ENCODE peak calls at places on chromosome 5, in six cellular contexts. C is tibial artery, N is SJSA1, R is transverse colon, K is H9, Q is BE2C. G is an unnamed sample.
A peak's percentile ranks its signal among the peaks of the same experiment; 100 is the strongest.

GRCh38 chr5:38323645-38324295 is 65.4 kb downstream of the EGFLAM start:
- DNase-seq in C (no peak), N (peak; percentile 73), R (no peak), K (no peak), Q (no peak), G (no peak)

GRCh38 chr5:109546461-109546860 is 136.7 kb upstream of the PJA2 start:
- DNase-seq in C (no peak), N (no peak), R (no peak), K (no peak), Q (no peak), G (no peak)

GRCh38 chr5:34957857-34958690 is 28.7 kb downstream of the DNAJC21 start:
- DNase-seq in C (no peak), N (peak; percentile 3), R (no peak), K (no peak), Q (peak; percentile 36), G (no peak)

GRCh38 chr5:10219068-10219467 is 30.6 kb downstream of the ATPSCKMT start:
- DNase-seq in C (no peak), N (no peak), R (no peak), K (no peak), Q (no peak), G (no peak)

GRCh38 chr5:172162348-172162747 is 25.7 kb downstream of the STK10 start:
- DNase-seq in C (no peak), N (no peak), R (no peak), K (no peak), Q (no peak), G (no peak)

GRCh38 chr5:40134883-40135520 is 544.7 kb upstream of the PTGER4 start:
- DNase-seq in C (no peak), N (no peak), R (no peak), K (no peak), Q (no peak), G (peak; percentile 15)

GRCh38 chr5:131877873-131878272 is 67.6 kb downstream of the MEIKIN start:
- DNase-seq in C (no peak), N (no peak), R (no peak), K (no peak), Q (no peak), G (no peak)

GRCh38 chr5:112374356-112374755 is 44.7 kb downstream of the EPB41L4A start:
- DNase-seq in C (no peak), N (no peak), R (no peak), K (no peak), Q (no peak), G (no peak)

GRCh38 chr5:963673-964531 is 44.7 kb upstream of the NKD2 start:
- DNase-seq in C (no peak), N (no peak), R (no peak), K (no peak), Q (peak; percentile 80), G (peak; percentile 69)

GRCh38 chr5:115068239-115069086 is 101.2 kb downstream of the TRIM36 start:
- DNase-seq in C (no peak), N (peak; percentile 40), R (no peak), K (no peak), Q (peak; percentile 47), G (peak; percentile 69)

GRCh38 chr5:138303365-138303764 is 28.2 kb downstream of the CDC25C start:
- DNase-seq in C (no peak), N (no peak), R (no peak), K (no peak), Q (no peak), G (no peak)

GRCh38 chr5:59099270-59099994 is 516.6 kb downstream of the RAB3C start:
- DNase-seq in C (no peak), N (peak; percentile 54), R (no peak), K (no peak), Q (no peak), G (no peak)

GRCh38 chr5:73288803-73289720 is 116.1 kb downstream of the TMEM174 start:
- DNase-seq in C (no peak), N (no peak), R (no peak), K (no peak), Q (no peak), G (no peak)

GRCh38 chr5:60280943-60281342 is 387.4 kb upstream of the PDE4D start:
- DNase-seq in C (no peak), N (no peak), R (no peak), K (no peak), Q (no peak), G (no peak)

GRCh38 chr5:68299575-68299974 is 84.0 kb downstream of the PIK3R1 start:
- DNase-seq in C (no peak), N (no peak), R (no peak), K (no peak), Q (no peak), G (no peak)

GRCh38 chr5:141488591-141489478 is at the start of gene PCDHGC5:
- DNase-seq in C (no peak), N (no peak), R (no peak), K (no peak), Q (no peak), G (no peak)

GRCh38 chr5:91219141-91219802 is 163.8 kb downstream of the ARRDC3 start:
- DNase-seq in C (peak; percentile 74), N (no peak), R (peak; percentile 27), K (no peak), Q (no peak), G (peak; percentile 31)

GRCh38 chr5:80134879-80135278 is 99.7 kb downstream of the THBS4 start:
- DNase-seq in C (no peak), N (no peak), R (no peak), K (no peak), Q (no peak), G (no peak)

GRCh38 chr5:2696156-2696807 is 55.2 kb downstream of the IRX2 start:
- DNase-seq in C (no peak), N (no peak), R (no peak), K (no peak), Q (no peak), G (no peak)

GRCh38 chr5:125325488-125325887 is 579.0 kb upstream of the ZNF608 start:
- DNase-seq in C (no peak), N (no peak), R (no peak), K (no peak), Q (no peak), G (no peak)

GRCh38 chr5:72541501-72542235 is 34.5 kb upstream of the ZNF366 start:
- DNase-seq in C (no peak), N (no peak), R (no peak), K (peak; percentile 42), Q (peak; percentile 56), G (no peak)

GRCh38 chr5:67880358-67880810 is 335.2 kb upstream of the PIK3R1 start:
- DNase-seq in C (no peak), N (no peak), R (peak; percentile 59), K (no peak), Q (no peak), G (no peak)

GRCh38 chr5:67248703-67249589 is 52.3 kb upstream of the CD180 start:
- DNase-seq in C (no peak), N (no peak), R (peak; percentile 20), K (no peak), Q (no peak), G (peak; percentile 60)

GRCh38 chr5:43400082-43400481 is 12.1 kb downstream of the CCL28 start:
- DNase-seq in C (no peak), N (no peak), R (no peak), K (no peak), Q (no peak), G (no peak)

GRCh38 chr5:109759304-109759703 is 69.6 kb downstream of the MAN2A1 start:
- DNase-seq in C (no peak), N (peak; percentile 37), R (no peak), K (no peak), Q (no peak), G (no peak)

GRCh38 chr5:106964102-106964501 is 706.6 kb downstream of the EFNA5 start:
- DNase-seq in C (no peak), N (no peak), R (no peak), K (no peak), Q (no peak), G (no peak)

DNA sequence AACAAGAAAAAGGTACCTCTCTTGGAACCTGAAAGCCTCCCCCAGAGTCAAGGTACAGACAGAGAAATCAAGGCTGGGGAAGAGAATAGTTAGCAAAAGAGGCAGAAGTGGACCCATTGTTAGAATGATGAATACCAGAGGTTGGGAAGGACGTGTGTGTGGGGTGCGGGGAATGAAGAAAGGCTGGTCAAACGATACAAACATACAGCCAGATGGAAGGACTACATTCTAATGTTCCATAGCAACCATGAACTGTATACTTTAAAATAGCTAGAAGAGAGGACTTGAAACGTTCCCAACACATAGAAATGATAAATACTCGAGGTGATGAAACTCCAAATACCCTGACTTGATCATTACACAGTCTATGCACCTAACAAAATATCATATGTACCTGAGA is 7.1 kb downstream of the CCDC69 start:
- DNase-seq in C (no peak), N (no peak), R (no peak), K (no peak), Q (no peak), G (no peak)
- H3K4me1 ChIP-seq in C (peaks cover 25% of the 10 kb centered on the region), N (no peaks in the 10 kb centered on the region), R (peaks cover 29% of the 10 kb centered on the region), K (peaks cover 2% of the 10 kb centered on the region), Q (no peaks in the 10 kb centered on the region), G (no peaks in the 10 kb centered on the region)

GRCh38 chr5:56166671-56167070 is 66.5 kb downstream of the ANKRD55 start:
- DNase-seq in C (no peak), N (no peak), R (no peak), K (no peak), Q (no peak), G (no peak)

GRCh38 chr5:56169949-56170348 is 63.2 kb downstream of the ANKRD55 start:
- DNase-seq in C (no peak), N (no peak), R (no peak), K (no peak), Q (no peak), G (no peak)

GRCh38 chr5:56167522-56167921 is 65.6 kb downstream of the ANKRD55 start:
- DNase-seq in C (no peak), N (peak; percentile 82), R (no peak), K (no peak), Q (no peak), G (no peak)

GRCh38 chr5:56169281-56169680 is 63.8 kb downstream of the ANKRD55 start:
- DNase-seq in C (no peak), N (peak; percentile 82), R (no peak), K (no peak), Q (no peak), G (no peak)

GRCh38 chr5:56168066-56168478 is 65.1 kb downstream of the ANKRD55 start:
- DNase-seq in C (no peak), N (peak; percentile 93), R (no peak), K (no peak), Q (no peak), G (no peak)
- H3K4me1 ChIP-seq in C (peaks cover 12% of the 10 kb centered on the region), N (peaks cover 50% of the 10 kb centered on the region), R (no peaks in the 10 kb centered on the region), K (no peaks in the 10 kb centered on the region), Q (no peaks in the 10 kb centered on the region), G (no peaks in the 10 kb centered on the region)

DNA sequence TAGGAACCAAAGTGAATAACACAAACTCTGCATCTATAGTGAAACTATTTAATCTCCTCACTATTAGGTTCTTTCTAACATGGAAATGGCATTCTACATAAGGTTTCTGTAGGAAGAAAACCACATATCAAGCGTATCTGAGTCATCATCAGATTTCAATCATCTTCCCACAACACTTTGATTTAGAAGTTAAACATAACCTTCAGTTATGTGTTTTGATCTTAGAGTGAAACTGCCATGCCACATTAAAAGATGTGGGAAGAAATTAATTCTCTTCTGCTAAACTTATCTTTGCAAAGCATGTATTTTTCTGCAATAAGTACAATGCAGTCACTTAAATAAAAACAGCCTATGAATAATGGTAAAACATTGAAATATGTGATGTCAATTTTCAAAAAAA is 55.0 kb downstream of the MEF2C start:
- DNase-seq in C (no peak), N (peak; percentile 12), R (no peak), K (no peak), Q (no peak), G (no peak)
- H3K4me1 ChIP-seq in C (peaks cover 12% of the 10 kb centered on the region), N (peaks cover 32% of the 10 kb centered on the region), R (no peaks in the 10 kb centered on the region), K (peaks cover 4% of the 10 kb centered on the region), Q (no peaks in the 10 kb centered on the region), G (peaks cover 35% of the 10 kb centered on the region)

GRCh38 chr5:74421365-74421764 is 219.2 kb downstream of the ENC1 start:
- DNase-seq in C (no peak), N (no peak), R (no peak), K (no peak), Q (no peak), G (no peak)
- H3K4me1 ChIP-seq in C (no peaks in the 10 kb centered on the region), N (no peaks in the 10 kb centered on the region), R (peaks cover 8% of the 10 kb centered on the region), K (no peaks in the 10 kb centered on the region), Q (peaks cover 4% of the 10 kb centered on the region), G (peaks cover 13% of the 10 kb centered on the region)